ENCODE peak calls at places on chromosomes 3 and 15, in five cellular contexts. S is Panc1; M is upper lobe of right lung; B is naive thymus-derived CD4-positive, alpha-beta T cell; V is uterus. A is an unnamed sample.

GRCh38 chr15:101558217-101558941 is 68.9 kb upstream of the PCSK6 start:
- DNase-seq in B (no peak), S (no peak), M (no peak), V (no peak), A (no peak)

GRCh38 chr15:83199288-83199687 is 8.3 kb downstream of the HDGFL3 start:
- DNase-seq in S (no peak), B (no peak), V (no peak), M (no peak), A (no peak)

GRCh38 chr3:55454611-55455010 is 32.5 kb downstream of the WNT5A start:
- DNase-seq in V (no peak), B (no peak), S (no peak), M (no peak), A (no peak)

GRCh38 chr15:65056868-65057548 is 10.8 kb downstream of the RASL12 start:
- DNase-seq in V (no peak), S (no peak), M (no peak), B (no peak), A (no peak)

GRCh38 chr15:97501291-97501690 is 459.2 kb upstream of the ARRDC4 start:
- DNase-seq in S (no peak), M (no peak), B (no peak), V (no peak), A (no peak)

GRCh38 chr15:92082217-92082843 is 228.8 kb downstream of the SLCO3A1 start:
- DNase-seq in B (no peak), S (no peak), V (peak; percentile 75), M (peak; percentile 67), A (peak; percentile 69)

GRCh38 chr3:52404391-52404790 is 40.5 kb downstream of the SEMA3G start:
- DNase-seq in S (no peak), V (no peak), M (peak; percentile 42), B (no peak), A (no peak)

GRCh38 chr15:51600114-51600513 is 22.5 kb downstream of the DMXL2 start:
- DNase-seq in M (no peak), B (no peak), S (no peak), V (no peak), A (no peak)

GRCh38 chr3:3023106-3023505 is 87.1 kb downstream of the IL5RA start:
- DNase-seq in B (no peak), M (no peak), V (no peak), S (no peak), A (no peak)

GRCh38 chr3:43525376-43525775 is 96.4 kb downstream of the ANO10 start:
- DNase-seq in V (no peak), M (no peak), S (no peak), B (no peak), A (no peak)

GRCh38 chr3:108103971-108104797 is 13.4 kb upstream of the CD47 start:
- DNase-seq in B (no peak), S (no peak), V (peak; percentile 32), M (no peak), A (no peak)

GRCh38 chr3:8421267-8421666 is 80.4 kb upstream of the LMCD1 start:
- DNase-seq in M (no peak), B (no peak), V (no peak), S (no peak), A (no peak)

GRCh38 chr3:190012314-190012782 is 108.3 kb downstream of the P3H2 start:
- DNase-seq in V (no peak), S (peak; percentile 83), B (no peak), M (no peak), A (peak; percentile 36)

GRCh38 chr3:50248387-50248786 is 12.4 kb downstream of the GNAI2 start:
- DNase-seq in M (no peak), S (no peak), B (no peak), V (no peak), A (no peak)

GRCh38 chr3:196246612-196247308 is 30.4 kb downstream of the SLC51A start:
- DNase-seq in M (no peak), V (no peak), S (no peak), B (no peak), A (no peak)

GRCh38 chr3:13872451-13872850 is 7.4 kb downstream of the WNT7A start:
- DNase-seq in M (no peak), S (no peak), B (no peak), V (no peak), A (no peak)

GRCh38 chr3:16033889-16034687 is 140.4 kb upstream of the GALNT15 start:
- DNase-seq in V (no peak), B (no peak), S (no peak), M (no peak), A (no peak)

GRCh38 chr3:197249542-197249941 is 48.9 kb downstream of the DLG1 start:
- DNase-seq in M (no peak), B (no peak), S (no peak), V (no peak), A (no peak)

GRCh38 chr15:78004919-78005634 is 72.4 kb downstream of the TBC1D2B start:
- DNase-seq in V (peak; percentile 88), S (no peak), M (peak; percentile 87), B (no peak), A (no peak)

GRCh38 chr15:58387130-58387529 is 44.7 kb upstream of the LIPC start:
- DNase-seq in V (no peak), M (no peak), B (no peak), S (peak; percentile 17), A (no peak)
- H3K4me1 ChIP-seq in V (no peaks in the 10 kb centered on the region), M (no peaks in the 10 kb centered on the region), B (no peaks in the 10 kb centered on the region), S (no peaks in the 10 kb centered on the region), A (peaks cover 12% of the 10 kb centered on the region)

GRCh38 chr3:123750659-123751420 is 133.3 kb downstream of the MYLK start:
- DNase-seq in S (no peak), B (no peak), M (no peak), V (no peak), A (no peak)

GRCh38 chr3:123749716-123750115 is 134.4 kb downstream of the MYLK start:
- DNase-seq in S (no peak), B (no peak), M (no peak), V (no peak), A (no peak)

GRCh38 chr3:123752228-123752627 is 131.9 kb downstream of the MYLK start:
- DNase-seq in V (no peak), M (no peak), B (no peak), S (no peak), A (no peak)

GRCh38 chr3:123750209-123750608 is 133.9 kb downstream of the MYLK start:
- DNase-seq in V (no peak), M (no peak), S (no peak), B (no peak), A (no peak)

DNA sequence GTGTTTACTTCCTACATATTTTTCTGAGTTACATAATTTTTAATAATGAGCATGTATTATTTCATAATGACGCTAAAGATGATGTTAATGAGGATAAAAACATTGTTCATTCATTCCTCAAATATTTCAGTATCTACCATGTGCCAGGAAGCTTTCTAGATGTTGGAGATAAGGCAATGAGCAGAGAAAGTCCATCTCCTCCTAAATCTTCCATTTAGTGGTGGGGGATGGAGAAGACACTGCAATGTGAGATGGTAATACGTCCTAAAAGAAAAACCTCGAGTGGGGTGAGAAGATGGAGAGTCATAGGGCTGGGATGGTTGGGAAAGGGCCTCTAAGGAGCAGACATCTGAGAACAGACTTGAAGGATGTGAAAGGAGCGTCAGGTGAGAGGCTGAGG is 132.7 kb downstream of the MYLK start:
- DNase-seq in M (no peak), B (no peak), V (no peak), S (no peak), A (no peak)
- H3K4me1 ChIP-seq in M (peaks cover 34% of the 10 kb centered on the region), B (no peaks in the 10 kb centered on the region), V (no peaks in the 10 kb centered on the region), S (peaks cover 26% of the 10 kb centered on the region), A (peaks cover 6% of the 10 kb centered on the region)

GRCh38 chr15:60376677-60377095 is 21.1 kb downstream of the ANXA2 start:
- DNase-seq in V (no peak), S (no peak), M (no peak), B (no peak), A (no peak)

GRCh38 chr15:60374209-60374608 is 23.6 kb downstream of the ANXA2 start:
- DNase-seq in M (no peak), V (no peak), B (no peak), S (no peak), A (no peak)

GRCh38 chr15:60374628-60375081 is 23.1 kb downstream of the ANXA2 start:
- DNase-seq in M (peak; percentile 64), B (no peak), V (no peak), S (peak; percentile 98), A (no peak)

GRCh38 chr15:60373745-60374144 is 24.0 kb downstream of the ANXA2 start:
- DNase-seq in S (no peak), M (no peak), B (no peak), V (no peak), A (no peak)

GRCh38 chr15:60375255-60375809 is 22.5 kb downstream of the ANXA2 start:
- DNase-seq in B (no peak), V (no peak), S (no peak), M (no peak), A (no peak)
- H3K4me1 ChIP-seq in B (no peaks in the 10 kb centered on the region), V (peaks cover 9% of the 10 kb centered on the region), S (peaks cover 99% of the 10 kb centered on the region), M (peaks cover 70% of the 10 kb centered on the region), A (peaks cover 33% of the 10 kb centered on the region)

GRCh38 chr3:58350627-58351013 is 17.9 kb downstream of the PXK start:
- DNase-seq in S (no peak), B (no peak), V (no peak), M (no peak), A (no peak)
- H3K4me1 ChIP-seq in S (no peaks in the 10 kb centered on the region), B (peaks cover 10% of the 10 kb centered on the region), V (no peaks in the 10 kb centered on the region), M (peaks cover 9% of the 10 kb centered on the region), A (no peaks in the 10 kb centered on the region)